ENCODE peak calls at places on chromosomes 1 and 21, in ten cellular contexts. C is lower lobe of right lung, N is lung, L is ascending aorta, P is spleen, U is aorta, X is IMR-90, K is left ventricle myocardium inferior, O is fibroblast of lung, W is heart right ventricle. I is an unnamed sample.

GRCh38 chr1:2911391-2912178 is 109.7 kb upstream of the ACTRT2 start:
- DNase-seq in C (no peak), N (no peak), L (no peak), P (no peak), U (no peak), X (no peak), K (no peak), O (no peak), W (no peak), I (no peak)

GRCh38 chr1:54945393-54945936 is 35.0 kb upstream of the TMEM61 start:
- DNase-seq in C (peak; percentile 49), N (no peak), L (no peak), P (no peak), U (no peak), X (no peak), K (no peak), O (no peak), W (no peak), I (no peak)

GRCh38 chr1:112743174-112744018 is 28.3 kb upstream of the PPM1J start:
- DNase-seq in C (no peak), N (no peak), L (no peak), P (no peak), U (no peak), X (peak; percentile 19), K (no peak), O (no peak), W (no peak), I (no peak)

GRCh38 chr1:44417351-44418021 is 12.4 kb downstream of the RNF220 start:
- DNase-seq in C (peak; percentile 66), N (no peak), L (peak; percentile 69), P (peak; percentile 87), U (no peak), X (no peak), K (peak; percentile 40), O (no peak), W (no peak), I (no peak)

GRCh38 chr21:41612674-41613250 is 104.8 kb upstream of the TMPRSS2 start:
- DNase-seq in C (peak; percentile 65), N (peak; percentile 63), L (peak; percentile 97), P (no peak), U (peak; percentile 94), X (peak; percentile 90), K (peak; percentile 75), O (peak; percentile 96), W (peak; percentile 63), I (peak; percentile 25)

GRCh38 chr21:41639766-41640165 is 127.1 kb downstream of the RIPK4 start:
- DNase-seq in C (no peak), N (no peak), L (no peak), P (no peak), U (no peak), X (no peak), K (no peak), O (no peak), W (no peak), I (no peak)

GRCh38 chr1:94552071-94552586 is 10.6 kb upstream of the F3 start:
- DNase-seq in C (peak; percentile 75), N (peak; percentile 59), L (no peak), P (no peak), U (no peak), X (peak; percentile 44), K (peak; percentile 43), O (no peak), W (no peak), I (no peak)

GRCh38 chr1:96521994-96522760 is 199.4 kb upstream of the PTBP2 start:
- DNase-seq in C (no peak), N (no peak), L (no peak), P (no peak), U (no peak), X (peak; percentile 61), K (no peak), O (no peak), W (no peak), I (no peak)

GRCh38 chr1:18612088-18612487 is 18.6 kb upstream of the PAX7 start:
- DNase-seq in C (no peak), N (no peak), L (no peak), P (no peak), U (no peak), X (no peak), K (no peak), O (no peak), W (no peak), I (no peak)

GRCh38 chr1:43743206-43743605 is 35.9 kb downstream of the ST3GAL3 start:
- DNase-seq in C (no peak), N (no peak), L (no peak), P (no peak), U (no peak), X (no peak), K (no peak), O (no peak), W (peak; percentile 8), I (no peak)

GRCh38 chr1:176032040-176032645 is 174.9 kb downstream of the COP1 start:
- DNase-seq in C (no peak), N (no peak), L (no peak), P (no peak), U (no peak), X (no peak), K (no peak), O (no peak), W (no peak), I (no peak)
- H3K36me3 ChIP-seq in C (peaks cover 22% of the 10 kb centered on the region), N (peaks cover 6% of the 10 kb centered on the region), L (no peaks in the 10 kb centered on the region), P (peaks cover 65% of the 10 kb centered on the region), U (no peaks in the 10 kb centered on the region), X (peaks cover 5% of the 10 kb centered on the region), K (peaks cover 18% of the 10 kb centered on the region), O (peaks cover 1% of the 10 kb centered on the region), W (no peaks in the 10 kb centered on the region), I (no peaks in the 10 kb centered on the region)

DNA sequence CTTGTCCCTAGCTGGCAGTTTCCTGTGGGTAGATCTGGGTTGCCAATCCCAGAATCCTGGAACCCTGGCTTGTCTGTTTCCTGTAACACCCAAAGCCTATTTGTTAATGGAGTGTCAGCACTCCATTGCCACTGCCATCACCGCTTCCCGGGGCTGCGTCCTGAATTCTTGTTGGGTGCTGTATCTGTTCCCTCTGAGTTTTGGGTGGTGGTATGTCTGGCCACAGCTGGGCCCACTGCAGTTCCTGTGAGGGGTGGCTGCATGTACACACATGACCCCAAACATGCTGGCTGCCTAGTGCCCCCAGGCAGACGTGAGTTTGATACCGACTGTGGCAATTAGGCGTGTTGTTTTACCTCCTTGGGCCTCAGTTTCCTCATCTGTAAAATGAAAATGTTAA is 29.3 kb downstream of the NAV1 start:
- DNase-seq in C (peak; percentile 32), N (no peak), L (peak; percentile 57), P (peak; percentile 60), U (no peak), X (no peak), K (no peak), O (no peak), W (no peak), I (no peak)
- H3K36me3 ChIP-seq in C (no peaks in the 10 kb centered on the region), N (no peaks in the 10 kb centered on the region), L (no peaks in the 10 kb centered on the region), P (no peaks in the 10 kb centered on the region), U (no peaks in the 10 kb centered on the region), X (no peaks in the 10 kb centered on the region), K (no peaks in the 10 kb centered on the region), O (no peaks in the 10 kb centered on the region), W (no peaks in the 10 kb centered on the region), I (no peaks in the 10 kb centered on the region)

GRCh38 chr1:9542425-9542824 is 3.2 kb downstream of the SLC25A33 start:
- DNase-seq in C (no peak), N (no peak), L (no peak), P (no peak), U (no peak), X (peak; percentile 44), K (no peak), O (peak; percentile 63), W (peak; percentile 62), I (no peak)

GRCh38 chr1:9538669-9539164 is 548 bp upstream of the SLC25A33 start:
- DNase-seq in C (peak; percentile 58), N (no peak), L (no peak), P (peak; percentile 84), U (no peak), X (no peak), K (peak; percentile 20), O (no peak), W (no peak), I (no peak)

GRCh38 chr1:9539165-9539828 is at the start of gene SLC25A33:
- DNase-seq in C (peak; percentile 96), N (peak; percentile 97), L (peak; percentile 98), P (peak; percentile 97), U (peak; percentile 97), X (peak; percentile 97), K (peak; percentile 97), O (peak; percentile 98), W (peak; percentile 98), I (peak; percentile 84)

GRCh38 chr1:9537863-9538668 is 1.2 kb upstream of the SLC25A33 start:
- DNase-seq in C (no peak), N (no peak), L (no peak), P (peak; percentile 31), U (no peak), X (no peak), K (no peak), O (no peak), W (no peak), I (no peak)

GRCh38 chr1:9539829-9540550 is 725 bp downstream of the SLC25A33 start:
- DNase-seq in C (peak; percentile 70), N (peak; percentile 37), L (peak; percentile 77), P (peak; percentile 91), U (peak; percentile 62), X (peak; percentile 21), K (peak; percentile 41), O (peak; percentile 46), W (peak; percentile 32), I (no peak)
- H3K36me3 ChIP-seq in C (no peaks in the 10 kb centered on the region), N (no peaks in the 10 kb centered on the region), L (no peaks in the 10 kb centered on the region), P (no peaks in the 10 kb centered on the region), U (no peaks in the 10 kb centered on the region), X (no peaks in the 10 kb centered on the region), K (no peaks in the 10 kb centered on the region), O (no peaks in the 10 kb centered on the region), W (no peaks in the 10 kb centered on the region), I (no peaks in the 10 kb centered on the region)

GRCh38 chr1:246544001-246544400 is 22.1 kb downstream of the TFB2M start:
- DNase-seq in C (no peak), N (no peak), L (no peak), P (no peak), U (no peak), X (no peak), K (no peak), O (no peak), W (no peak), I (no peak)

GRCh38 chr1:246550402-246550801 is 15.7 kb downstream of the TFB2M start:
- DNase-seq in C (no peak), N (no peak), L (no peak), P (no peak), U (no peak), X (no peak), K (no peak), O (no peak), W (no peak), I (no peak)

GRCh38 chr1:246554201-246554600 is 11.9 kb downstream of the TFB2M start:
- DNase-seq in C (no peak), N (no peak), L (no peak), P (no peak), U (no peak), X (no peak), K (no peak), O (no peak), W (no peak), I (no peak)

GRCh38 chr1:246552110-246552509 is 14.0 kb downstream of the TFB2M start:
- DNase-seq in C (no peak), N (no peak), L (no peak), P (no peak), U (no peak), X (no peak), K (no peak), O (no peak), W (no peak), I (no peak)

GRCh38 chr1:246549665-246550064 is 16.4 kb downstream of the TFB2M start:
- DNase-seq in C (no peak), N (no peak), L (no peak), P (no peak), U (no peak), X (no peak), K (no peak), O (no peak), W (no peak), I (no peak)
- H3K36me3 ChIP-seq in C (peaks cover 89% of the 10 kb centered on the region), N (peaks cover 9% of the 10 kb centered on the region), L (peaks cover 26% of the 10 kb centered on the region), P (peaks cover 99% of the 10 kb centered on the region), U (peaks cover 4% of the 10 kb centered on the region), X (peaks cover 46% of the 10 kb centered on the region), K (peaks cover 85% of the 10 kb centered on the region), O (peaks cover 6% of the 10 kb centered on the region), W (peaks cover 4% of the 10 kb centered on the region), I (peaks cover 5% of the 10 kb centered on the region)